ENCODE peak calls at places on chromosomes 2 and 18, in eight cellular contexts. P, B, C, V, T, D, E and A are unnamed samples.

GRCh38 chr2:232634319-232635150 is 1.1 kb downstream of the EFHD1 start:
- DNase-seq in P (peak; percentile 16), B (peak; percentile 91), C (peak; percentile 66), V (no peak), T (no peak), D (no peak), E (no peak), A (no peak)

GRCh38 chr18:79949571-79950439 is 1.6 kb downstream of the SLC66A2 start:
- DNase-seq in P (no peak), B (peak; percentile 14), C (no peak), V (no peak), T (peak; percentile 80), D (no peak), E (no peak), A (peak; percentile 85)

GRCh38 chr2:219228026-219228744 is 1.3 kb downstream of the ATG9A start:
- DNase-seq in P (no peak), B (no peak), C (no peak), V (no peak), T (no peak), D (no peak), E (no peak), A (no peak)

GRCh38 chr2:218788529-218789237 is 6.7 kb downstream of the CYP27A1 start:
- DNase-seq in P (no peak), B (no peak), C (peak; percentile 59), V (no peak), T (no peak), D (no peak), E (no peak), A (no peak)

GRCh38 chr2:27765621-27766286 is 5.8 kb upstream of the MRPL33 start:
- DNase-seq in P (peak; percentile 63), B (peak; percentile 98), C (no peak), V (no peak), T (peak; percentile 82), D (no peak), E (no peak), A (no peak)

GRCh38 chr2:197200657-197201056 is 109.9 kb downstream of the ANKRD44 start:
- DNase-seq in P (no peak), B (no peak), C (no peak), V (no peak), T (no peak), D (no peak), E (no peak), A (no peak)

GRCh38 chr2:172447811-172448493 is 20.6 kb downstream of the ITGA6 start:
- DNase-seq in P (no peak), B (peak; percentile 49), C (no peak), V (no peak), T (no peak), D (no peak), E (no peak), A (no peak)

GRCh38 chr2:33240178-33240577 is 236.3 kb upstream of the RASGRP3 start:
- DNase-seq in P (no peak), B (peak; percentile 87), C (peak; percentile 75), V (no peak), T (no peak), D (no peak), E (no peak), A (no peak)

GRCh38 chr2:42297322-42297936 is 63.6 kb downstream of the COX7A2L start:
- DNase-seq in P (no peak), B (no peak), C (no peak), V (no peak), T (no peak), D (no peak), E (no peak), A (no peak)

GRCh38 chr18:6543330-6543908 is 128.7 kb upstream of the L3MBTL4 start:
- DNase-seq in P (no peak), B (peak; percentile 50), C (peak; percentile 74), V (peak; percentile 62), T (no peak), D (no peak), E (no peak), A (no peak)